ENCODE peak calls at places on chromosomes 13 and 19, in six cellular contexts. T is activated CD4-positive, alpha-beta T cell treated with anti-CD3 and anti-CD28 coated beads, Interleukin-2, amount 10 ng/mL, durations not matched to agents 7 days and 5 days; S is cardiac muscle cell; U is NCI-H524; C is NCI-H2227 treated with DMSO at 0.1 percent for 48 hours; O is GM20000. J is an unnamed sample.

GRCh38 chr19:6536138-6536671 is 5.4 kb downstream of the TNFSF9 start:
- DNase-seq in T (peak), O (peak), C (no peak), U (peak), S (peak), J (no peak)

GRCh38 chr19:43483281-43483680 is 17.9 kb upstream of the LYPD3 start:
- DNase-seq in S (no peak), U (no peak), T (no peak), O (no peak), C (no peak), J (no peak)

GRCh38 chr19:29681422-29682235 is 16.4 kb downstream of the PLEKHF1 start:
- DNase-seq in U (no peak), C (no peak), S (peak), T (no peak), O (no peak), J (no peak)

GRCh38 chr13:99809931-99810330 is 161.6 kb downstream of the ZIC5 start:
- DNase-seq in O (no peak), U (no peak), S (no peak), C (no peak), T (no peak), J (no peak)

GRCh38 chr19:2231621-2232221 is 4.4 kb downstream of the PLEKHJ1 start:
- DNase-seq in T (no peak), S (no peak), U (peak), O (no peak), C (no peak), J (no peak)

GRCh38 chr13:23866420-23867026 is 22.7 kb downstream of the MIPEP start:
- DNase-seq in C (no peak), S (no peak), T (no peak), U (no peak), O (no peak), J (no peak)

GRCh38 chr19:29176981-29177754 is 35.8 kb downstream of the UQCRFS1 start:
- DNase-seq in C (no peak), T (no peak), U (no peak), O (no peak), S (no peak), J (no peak)

GRCh38 chr13:97257800-97258799 is 36.0 kb downstream of the MBNL2 start:
- DNase-seq in T (no peak), C (no peak), U (no peak), O (peak), S (peak), J (peak)

GRCh38 chr13:33318037-33318436 is 32.5 kb upstream of the STARD13 start:
- DNase-seq in T (no peak), S (no peak), O (no peak), U (no peak), C (no peak), J (no peak)

J was measured in T1000.